ENCODE peak calls at places on chromosomes 7 and 10, in nine cellular contexts. One of them, this sample, is unnamed.

GRCh38 chr10:52818019-52818418 is 45.4 kb upstream of the MBL2 start:
- DNase-seq in psoas muscle: no peak
- DNase-seq in A549: no peak
- DNase-seq in ovary: no peak
- DNase-seq in iPS DF 6.9: peak; percentile 43
- DNase-seq in left ventricle myocardium inferior: no peak
- DNase-seq in Peyer's patch: no peak
- DNase-seq in cardiac muscle cell: peak; percentile 64
- DNase-seq in CD4-positive, alpha-beta memory T cell: no peak
- DNase-seq in this sample: no peak

GRCh38 chr7:100584046-100584676 is 1.8 kb downstream of the LRCH4 start:
- DNase-seq in psoas muscle: no peak
- DNase-seq in A549: no peak
- DNase-seq in ovary: peak; percentile 29
- DNase-seq in iPS DF 6.9: no peak
- DNase-seq in left ventricle myocardium inferior: no peak
- DNase-seq in Peyer's patch: peak; percentile 52
- DNase-seq in cardiac muscle cell: no peak
- DNase-seq in CD4-positive, alpha-beta memory T cell: no peak
- DNase-seq in this sample: no peak

GRCh38 chr7:157442993-157443831 is 106.4 kb downstream of the DNAJB6 start:
- DNase-seq in psoas muscle: no peak
- DNase-seq in A549: no peak
- DNase-seq in ovary: peak; percentile 11
- DNase-seq in iPS DF 6.9: no peak
- DNase-seq in left ventricle myocardium inferior: no peak
- DNase-seq in Peyer's patch: peak; percentile 30
- DNase-seq in cardiac muscle cell: no peak
- DNase-seq in CD4-positive, alpha-beta memory T cell: no peak
- DNase-seq in this sample: no peak

GRCh38 chr10:770975-771374 is 81.5 kb upstream of the DIP2C start:
- DNase-seq in psoas muscle: no peak
- DNase-seq in A549: no peak
- DNase-seq in ovary: no peak
- DNase-seq in iPS DF 6.9: no peak
- DNase-seq in left ventricle myocardium inferior: no peak
- DNase-seq in Peyer's patch: no peak
- DNase-seq in cardiac muscle cell: no peak
- DNase-seq in CD4-positive, alpha-beta memory T cell: no peak
- DNase-seq in this sample: no peak

GRCh38 chr7:9981950-9982349 is 991.7 kb upstream of the PHF14 start:
- DNase-seq in psoas muscle: no peak
- DNase-seq in A549: no peak
- DNase-seq in ovary: no peak
- DNase-seq in iPS DF 6.9: no peak
- DNase-seq in left ventricle myocardium inferior: no peak
- DNase-seq in Peyer's patch: no peak
- DNase-seq in cardiac muscle cell: peak; percentile 31
- DNase-seq in CD4-positive, alpha-beta memory T cell: no peak
- DNase-seq in this sample: no peak

GRCh38 chr7:73971701-73972341 is 56.2 kb upstream of the ELN start:
- DNase-seq in psoas muscle: no peak
- DNase-seq in A549: no peak
- DNase-seq in ovary: no peak
- DNase-seq in iPS DF 6.9: peak; percentile 71
- DNase-seq in left ventricle myocardium inferior: no peak
- DNase-seq in Peyer's patch: no peak
- DNase-seq in cardiac muscle cell: no peak
- DNase-seq in CD4-positive, alpha-beta memory T cell: no peak
- DNase-seq in this sample: no peak

GRCh38 chr10:20975236-20975635 is 78.1 kb upstream of the NEBL start:
- DNase-seq in psoas muscle: no peak
- DNase-seq in A549: no peak
- DNase-seq in ovary: no peak
- DNase-seq in iPS DF 6.9: no peak
- DNase-seq in left ventricle myocardium inferior: no peak
- DNase-seq in Peyer's patch: no peak
- DNase-seq in cardiac muscle cell: no peak
- DNase-seq in CD4-positive, alpha-beta memory T cell: no peak
- DNase-seq in this sample: no peak

GRCh38 chr10:44897049-44897448 is 14.1 kb upstream of the TMEM72 start:
- DNase-seq in psoas muscle: no peak
- DNase-seq in A549: no peak
- DNase-seq in ovary: no peak
- DNase-seq in iPS DF 6.9: no peak
- DNase-seq in left ventricle myocardium inferior: no peak
- DNase-seq in Peyer's patch: no peak
- DNase-seq in cardiac muscle cell: no peak
- DNase-seq in CD4-positive, alpha-beta memory T cell: no peak
- DNase-seq in this sample: no peak

GRCh38 chr7:155961241-155962190 is 149.3 kb upstream of the SHH start:
- DNase-seq in psoas muscle: no peak
- DNase-seq in A549: no peak
- DNase-seq in ovary: no peak
- DNase-seq in iPS DF 6.9: no peak
- DNase-seq in left ventricle myocardium inferior: no peak
- DNase-seq in Peyer's patch: peak; percentile 65
- DNase-seq in cardiac muscle cell: no peak
- DNase-seq in CD4-positive, alpha-beta memory T cell: no peak
- DNase-seq in this sample: no peak

GRCh38 chr10:25808372-25808771 is 125.7 kb upstream of the MYO3A start:
- DNase-seq in psoas muscle: no peak
- DNase-seq in A549: no peak
- DNase-seq in ovary: no peak
- DNase-seq in iPS DF 6.9: no peak
- DNase-seq in left ventricle myocardium inferior: no peak
- DNase-seq in Peyer's patch: no peak
- DNase-seq in cardiac muscle cell: peak; percentile 39
- DNase-seq in CD4-positive, alpha-beta memory T cell: no peak
- DNase-seq in this sample: no peak

GRCh38 chr10:91409869-91410637 is at the start of gene HECTD2:
- DNase-seq in psoas muscle: peak; percentile 86
- DNase-seq in A549: peak; percentile 52
- DNase-seq in ovary: peak; percentile 83
- DNase-seq in iPS DF 6.9: no peak
- DNase-seq in left ventricle myocardium inferior: peak; percentile 84
- DNase-seq in Peyer's patch: peak; percentile 87
- DNase-seq in cardiac muscle cell: peak; percentile 89
- DNase-seq in CD4-positive, alpha-beta memory T cell: peak; percentile 90
- DNase-seq in this sample: peak; percentile 87

GRCh38 chr7:4189151-4189570 is 492.9 kb upstream of the FOXK1 start:
- DNase-seq in psoas muscle: peak; percentile 82
- DNase-seq in A549: no peak
- DNase-seq in ovary: peak; percentile 59
- DNase-seq in iPS DF 6.9: no peak
- DNase-seq in left ventricle myocardium inferior: peak; percentile 82
- DNase-seq in Peyer's patch: peak; percentile 68
- DNase-seq in cardiac muscle cell: no peak
- DNase-seq in CD4-positive, alpha-beta memory T cell: no peak
- DNase-seq in this sample: no peak

GRCh38 chr10:86411852-86412550 is 45.4 kb upstream of the GRID1 start:
- DNase-seq in psoas muscle: no peak
- DNase-seq in A549: no peak
- DNase-seq in ovary: no peak
- DNase-seq in iPS DF 6.9: no peak
- DNase-seq in left ventricle myocardium inferior: no peak
- DNase-seq in Peyer's patch: no peak
- DNase-seq in cardiac muscle cell: no peak
- DNase-seq in CD4-positive, alpha-beta memory T cell: no peak
- DNase-seq in this sample: no peak

GRCh38 chr10:86411281-86411841 is 44.8 kb upstream of the GRID1 start:
- DNase-seq in psoas muscle: no peak
- DNase-seq in A549: no peak
- DNase-seq in ovary: no peak
- DNase-seq in iPS DF 6.9: no peak
- DNase-seq in left ventricle myocardium inferior: no peak
- DNase-seq in Peyer's patch: no peak
- DNase-seq in cardiac muscle cell: peak; percentile 45
- DNase-seq in CD4-positive, alpha-beta memory T cell: no peak
- DNase-seq in this sample: no peak

GRCh38 chr10:86415583-86415982 is 49.0 kb upstream of the GRID1 start:
- DNase-seq in psoas muscle: no peak
- DNase-seq in A549: no peak
- DNase-seq in ovary: no peak
- DNase-seq in iPS DF 6.9: no peak
- DNase-seq in left ventricle myocardium inferior: no peak
- DNase-seq in Peyer's patch: no peak
- DNase-seq in cardiac muscle cell: no peak
- DNase-seq in CD4-positive, alpha-beta memory T cell: no peak
- DNase-seq in this sample: no peak

GRCh38 chr10:86413046-86413728 is 46.6 kb upstream of the GRID1 start:
- DNase-seq in psoas muscle: no peak
- DNase-seq in A549: no peak
- DNase-seq in ovary: no peak
- DNase-seq in iPS DF 6.9: no peak
- DNase-seq in left ventricle myocardium inferior: no peak
- DNase-seq in Peyer's patch: no peak
- DNase-seq in cardiac muscle cell: no peak
- DNase-seq in CD4-positive, alpha-beta memory T cell: peak; percentile 54
- DNase-seq in this sample: no peak

DNA sequence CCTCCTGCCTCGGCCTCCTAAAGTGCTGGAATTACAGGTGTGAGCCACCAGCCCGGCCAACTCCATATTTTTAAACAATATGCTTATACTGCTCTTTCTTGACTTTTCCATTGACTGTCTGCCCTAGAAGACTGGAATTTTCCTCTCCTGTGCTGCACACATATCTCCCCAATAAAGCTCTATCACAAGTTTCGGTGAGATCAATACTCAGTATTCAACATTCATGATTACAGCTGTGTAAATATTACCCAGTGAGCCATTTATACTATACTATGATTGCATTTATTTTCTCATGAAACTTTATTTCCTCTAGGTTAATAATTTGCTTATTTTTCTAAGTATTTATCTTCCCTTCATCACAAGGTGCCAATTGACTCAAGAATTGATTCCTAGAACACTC is 48.5 kb upstream of the GRID1 start:
- DNase-seq in psoas muscle: no peak
- DNase-seq in A549: no peak
- DNase-seq in ovary: no peak
- DNase-seq in iPS DF 6.9: no peak
- DNase-seq in left ventricle myocardium inferior: no peak
- DNase-seq in Peyer's patch: no peak
- DNase-seq in cardiac muscle cell: no peak
- DNase-seq in CD4-positive, alpha-beta memory T cell: no peak
- DNase-seq in this sample: no peak
- H3K27ac ChIP-seq in psoas muscle: no peak overlapping the region
- H3K27ac ChIP-seq in A549: no peak overlapping the region
- H3K27ac ChIP-seq in ovary: no peak overlapping the region
- H3K27ac ChIP-seq in iPS DF 6.9: no peak overlapping the region
- H3K27ac ChIP-seq in left ventricle myocardium inferior: no peak overlapping the region
- H3K27ac ChIP-seq in Peyer's patch: no peak overlapping the region
- H3K27ac ChIP-seq in cardiac muscle cell: no peak overlapping the region
- H3K27ac ChIP-seq in CD4-positive, alpha-beta memory T cell: no peak overlapping the region
- H3K27ac ChIP-seq in this sample: no peak overlapping the region

GRCh38 chr7:50391386-50391785 is 58.8 kb downstream of the FIGNL1 start:
- DNase-seq in psoas muscle: no peak
- DNase-seq in A549: no peak
- DNase-seq in ovary: no peak
- DNase-seq in iPS DF 6.9: no peak
- DNase-seq in left ventricle myocardium inferior: no peak
- DNase-seq in Peyer's patch: no peak
- DNase-seq in cardiac muscle cell: peak; percentile 70
- DNase-seq in CD4-positive, alpha-beta memory T cell: no peak
- DNase-seq in this sample: no peak
- H3K4me3 ChIP-seq in psoas muscle: no peak overlapping the region
- H3K4me3 ChIP-seq in A549: no peak overlapping the region
- H3K4me3 ChIP-seq in ovary: no peak overlapping the region
- H3K4me3 ChIP-seq in iPS DF 6.9: no peak overlapping the region
- H3K4me3 ChIP-seq in left ventricle myocardium inferior: no peak overlapping the region
- H3K4me3 ChIP-seq in Peyer's patch: no peak overlapping the region
- H3K4me3 ChIP-seq in cardiac muscle cell: no peak overlapping the region
- H3K4me3 ChIP-seq in CD4-positive, alpha-beta memory T cell: no peak overlapping the region
- H3K4me3 ChIP-seq in this sample: no peak overlapping the region

GRCh38 chr7:51062222-51062987 is 254.2 kb downstream of the COBL start:
- DNase-seq in psoas muscle: no peak
- DNase-seq in A549: no peak
- DNase-seq in ovary: no peak
- DNase-seq in iPS DF 6.9: no peak
- DNase-seq in left ventricle myocardium inferior: no peak
- DNase-seq in Peyer's patch: no peak
- DNase-seq in cardiac muscle cell: peak; percentile 66
- DNase-seq in CD4-positive, alpha-beta memory T cell: no peak
- DNase-seq in this sample: no peak

GRCh38 chr7:51060536-51060935 is 256.1 kb downstream of the COBL start:
- DNase-seq in psoas muscle: no peak
- DNase-seq in A549: no peak
- DNase-seq in ovary: no peak
- DNase-seq in iPS DF 6.9: no peak
- DNase-seq in left ventricle myocardium inferior: no peak
- DNase-seq in Peyer's patch: no peak
- DNase-seq in cardiac muscle cell: no peak
- DNase-seq in CD4-positive, alpha-beta memory T cell: no peak
- DNase-seq in this sample: no peak

GRCh38 chr7:51059493-51059892 is 257.1 kb downstream of the COBL start:
- DNase-seq in psoas muscle: no peak
- DNase-seq in A549: no peak
- DNase-seq in ovary: no peak
- DNase-seq in iPS DF 6.9: no peak
- DNase-seq in left ventricle myocardium inferior: no peak
- DNase-seq in Peyer's patch: no peak
- DNase-seq in cardiac muscle cell: no peak
- DNase-seq in CD4-positive, alpha-beta memory T cell: no peak
- DNase-seq in this sample: no peak

GRCh38 chr7:51055039-51055840 is 261.4 kb downstream of the COBL start:
- DNase-seq in psoas muscle: no peak
- DNase-seq in A549: no peak
- DNase-seq in ovary: no peak
- DNase-seq in iPS DF 6.9: no peak
- DNase-seq in left ventricle myocardium inferior: no peak
- DNase-seq in Peyer's patch: no peak
- DNase-seq in cardiac muscle cell: peak; percentile 78
- DNase-seq in CD4-positive, alpha-beta memory T cell: no peak
- DNase-seq in this sample: no peak

DNA sequence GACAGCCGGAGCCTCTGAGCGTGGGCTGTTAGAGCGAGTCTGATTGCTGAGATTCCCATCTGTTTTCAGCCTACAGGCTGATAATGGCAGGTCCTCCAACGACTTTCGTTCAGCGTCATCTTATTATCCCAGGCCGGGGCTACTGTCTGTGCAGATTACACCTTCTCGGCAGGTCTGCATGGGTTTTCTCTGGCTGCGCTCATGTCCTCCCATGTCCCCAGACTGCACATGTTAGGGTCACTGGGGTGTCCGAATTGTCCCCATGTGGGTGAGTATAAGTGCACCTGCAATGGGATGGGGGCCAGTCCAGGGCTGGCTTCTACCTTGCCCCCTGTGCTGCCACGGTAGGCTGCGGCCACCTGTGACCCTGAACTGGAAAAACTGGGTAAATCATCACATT is 257.8 kb downstream of the COBL start:
- DNase-seq in psoas muscle: no peak
- DNase-seq in A549: no peak
- DNase-seq in ovary: no peak
- DNase-seq in iPS DF 6.9: no peak
- DNase-seq in left ventricle myocardium inferior: no peak
- DNase-seq in Peyer's patch: no peak
- DNase-seq in cardiac muscle cell: no peak
- DNase-seq in CD4-positive, alpha-beta memory T cell: no peak
- DNase-seq in this sample: no peak
- H3K27ac ChIP-seq in psoas muscle: no peak overlapping the region
- H3K27ac ChIP-seq in A549: no peak overlapping the region
- H3K27ac ChIP-seq in ovary: no peak overlapping the region
- H3K27ac ChIP-seq in iPS DF 6.9: no peak overlapping the region
- H3K27ac ChIP-seq in left ventricle myocardium inferior: no peak overlapping the region
- H3K27ac ChIP-seq in Peyer's patch: no peak overlapping the region
- H3K27ac ChIP-seq in cardiac muscle cell: no peak overlapping the region
- H3K27ac ChIP-seq in CD4-positive, alpha-beta memory T cell: no peak overlapping the region
- H3K27ac ChIP-seq in this sample: no peak overlapping the region

GRCh38 chr7:16660702-16661464 is 14.9 kb downstream of the BZW2 start:
- DNase-seq in psoas muscle: no peak
- DNase-seq in A549: no peak
- DNase-seq in ovary: no peak
- DNase-seq in iPS DF 6.9: no peak
- DNase-seq in left ventricle myocardium inferior: no peak
- DNase-seq in Peyer's patch: no peak
- DNase-seq in cardiac muscle cell: peak; percentile 16
- DNase-seq in CD4-positive, alpha-beta memory T cell: no peak
- DNase-seq in this sample: no peak
- H3K4me3 ChIP-seq in psoas muscle: peak overlapping the region; percentile 41
- H3K4me3 ChIP-seq in A549: no peak overlapping the region
- H3K4me3 ChIP-seq in ovary: no peak overlapping the region
- H3K4me3 ChIP-seq in iPS DF 6.9: no peak overlapping the region
- H3K4me3 ChIP-seq in left ventricle myocardium inferior: peak overlapping the region; percentile 61
- H3K4me3 ChIP-seq in Peyer's patch: no peak overlapping the region
- H3K4me3 ChIP-seq in cardiac muscle cell: no peak overlapping the region
- H3K4me3 ChIP-seq in CD4-positive, alpha-beta memory T cell: no peak overlapping the region
- H3K4me3 ChIP-seq in this sample: no peak overlapping the region